ENCODE peak calls at places on chromosome 10, in seven cellular contexts. C is cardiac fibroblast; S is left kidney; X is stimulated activated CD8-positive, alpha-beta memory T cell treated with anti-CD3 and anti-CD28 coated beads, Interleukin-4, amount 100 ng/mL, for 1 hour; Q is NCI-H446; W is AG08395; B is left colon. D is an unnamed sample.

GRCh38 chr10:126262971-126263370 is 125.3 kb downstream of the ADAM12 start:
- DNase-seq in S (no peak), Q (no peak), C (no peak), B (no peak), W (no peak), X (no peak), D (no peak)

GRCh38 chr10:94706089-94706488 is 22.6 kb downstream of the CYP2C18 start:
- DNase-seq in X (no peak), W (no peak), S (no peak), Q (no peak), C (no peak), B (no peak), D (no peak)

GRCh38 chr10:26555719-26556368 is 117.7 kb downstream of the APBB1IP start:
- DNase-seq in S (no peak), B (no peak), Q (no peak), W (peak), X (no peak), C (peak), D (no peak)

GRCh38 chr10:71087622-71088021 is 124.7 kb upstream of the UNC5B start:
- DNase-seq in W (no peak), X (no peak), B (no peak), C (no peak), S (no peak), Q (no peak), D (no peak)

GRCh38 chr10:31153692-31154091 is 122.0 kb upstream of the ZNF438 start:
- DNase-seq in X (no peak), S (no peak), B (no peak), W (no peak), Q (no peak), C (no peak), D (no peak)

GRCh38 chr10:78578929-78579328 is 489.8 kb upstream of the ZMIZ1 start:
- DNase-seq in B (no peak), W (no peak), C (peak), X (no peak), S (no peak), Q (no peak), D (no peak)

GRCh38 chr10:37856881-37857286 is 526 bp downstream of the ZNF248 start:
- DNase-seq in W (peak), B (peak), C (no peak), X (no peak), S (no peak), Q (no peak), D (no peak)

GRCh38 chr10:62384447-62385081 is 10.4 kb downstream of the ZNF365 start:
- DNase-seq in W (no peak), B (no peak), Q (no peak), C (peak), X (no peak), S (no peak), D (no peak)

GRCh38 chr10:43390333-43390732 is 18.7 kb downstream of the HNRNPF start:
- DNase-seq in C (no peak), Q (no peak), S (no peak), B (no peak), W (no peak), X (no peak), D (no peak)

GRCh38 chr10:116866987-116867595 is 17.8 kb downstream of the ENO4 start:
- DNase-seq in X (no peak), W (peak), C (peak), S (no peak), B (no peak), Q (no peak), D (no peak)

GRCh38 chr10:132647424-132647823 is 109.8 kb downstream of the INPP5A start:
- DNase-seq in C (no peak), B (no peak), Q (no peak), S (no peak), X (no peak), W (no peak), D (no peak)

GRCh38 chr10:92024700-92025099 is 101.1 kb downstream of the BTAF1 start:
- DNase-seq in X (no peak), W (peak), B (no peak), Q (no peak), C (peak), S (no peak), D (no peak)

GRCh38 chr10:30645340-30645827 is 15.8 kb upstream of the LYZL2 start:
- DNase-seq in W (peak), C (peak), S (peak), Q (no peak), B (no peak), X (no peak), D (peak)

GRCh38 chr10:98299341-98299740 is 31.3 kb upstream of the LOXL4 start:
- DNase-seq in Q (no peak), S (peak), W (no peak), B (no peak), X (no peak), C (peak), D (no peak)

GRCh38 chr10:66466622-66467021 is 459.2 kb upstream of the LRRTM3 start:
- DNase-seq in B (no peak), W (no peak), S (no peak), Q (no peak), X (no peak), C (no peak), D (no peak)

GRCh38 chr10:84550756-84551436 is 222.5 kb downstream of the CCSER2 start:
- DNase-seq in B (no peak), C (no peak), X (no peak), Q (no peak), W (no peak), S (no peak), D (no peak)

D was measured in SK-N-DZ.